ENCODE peak calls at places on chromosomes 4 and X, in seven cellular contexts. U, O, B, F, C, R and Z are unnamed samples.

GRCh38 chr4:118120120-118120760 is 86.0 kb downstream of the NDST3 start:
- DNase-seq in U (no peak), O (no peak), B (no peak), F (no peak), C (no peak), R (no peak), Z (no peak)

GRCh38 chr4:127631420-127631819 is 1.3 kb upstream of the INTU start:
- DNase-seq in U (no peak), O (no peak), B (no peak), F (no peak), C (no peak), R (no peak), Z (no peak)

GRCh38 chr4:65482410-65482809 is 187.9 kb downstream of the EPHA5 start:
- DNase-seq in U (no peak), O (no peak), B (no peak), F (no peak), C (no peak), R (no peak), Z (no peak)

GRCh38 chrX:150869450-150869849 is 29.0 kb downstream of the CD99L2 start:
- DNase-seq in U (no peak), O (no peak), B (no peak), F (no peak), C (no peak), R (no peak), Z (no peak)

GRCh38 chr4:86359944-86360478 is at the start of gene MAPK10:
- DNase-seq in U (peak; percentile 2), O (peak; percentile 97), B (peak; percentile 90), F (peak; percentile 89), C (no peak), R (peak; percentile 76), Z (peak; percentile 31)

GRCh38 chrX:116462843-116463242 is at the start of gene CT83:
- DNase-seq in U (no peak), O (no peak), B (no peak), F (no peak), C (no peak), R (no peak), Z (no peak)

GRCh38 chrX:17588303-17588702 is 149.0 kb upstream of the SCML1 start:
- DNase-seq in U (no peak), O (no peak), B (no peak), F (no peak), C (no peak), R (no peak), Z (no peak)

GRCh38 chr4:76984127-76984526 is 34.6 kb downstream of the SEPTIN11 start:
- DNase-seq in U (no peak), O (peak; percentile 28), B (no peak), F (no peak), C (peak; percentile 24), R (peak; percentile 39), Z (no peak)

GRCh38 chrX:16511776-16512400 is 138.1 kb upstream of the S100G start:
- DNase-seq in U (no peak), O (no peak), B (no peak), F (no peak), C (no peak), R (no peak), Z (no peak)

GRCh38 chrX:572490-573124 is 58.0 kb upstream of the SHOX start:
- DNase-seq in U (no peak), O (no peak), B (no peak), F (peak; percentile 2), C (no peak), R (no peak), Z (no peak)

GRCh38 chrX:82764521-82764920 is 743.6 kb upstream of the POU3F4 start:
- DNase-seq in U (no peak), O (no peak), B (no peak), F (no peak), C (no peak), R (no peak), Z (no peak)

GRCh38 chrX:126141014-126141413 is 25.1 kb downstream of the DCAF12L2 start:
- DNase-seq in U (no peak), O (no peak), B (no peak), F (no peak), C (no peak), R (no peak), Z (no peak)

GRCh38 chrX:72306085-72306801 is 529 bp upstream of the CITED1 start:
- DNase-seq in U (no peak), O (no peak), B (no peak), F (no peak), C (peak; percentile 46), R (peak; percentile 75), Z (peak; percentile 78)

GRCh38 chr4:138236035-138236434 is 6.1 kb downstream of the SLC7A11 start:
- DNase-seq in U (no peak), O (no peak), B (no peak), F (no peak), C (no peak), R (no peak), Z (no peak)

GRCh38 chrX:134792077-134792476 is 133.8 kb upstream of the PLAC1 start:
- DNase-seq in U (no peak), O (no peak), B (no peak), F (no peak), C (no peak), R (no peak), Z (no peak)

GRCh38 chrX:129983575-129984131 is 1.2 kb downstream of the BCORL1 start:
- DNase-seq in U (no peak), O (peak; percentile 17), B (no peak), F (no peak), C (no peak), R (peak; percentile 80), Z (peak; percentile 89)

GRCh38 chrX:102684772-102685520 is 27.3 kb upstream of the GPRASP2 start:
- DNase-seq in U (no peak), O (no peak), B (no peak), F (no peak), C (no peak), R (no peak), Z (no peak)

GRCh38 chr4:2182981-2183380 is 58.9 kb downstream of the HAUS3 start:
- DNase-seq in U (no peak), O (no peak), B (no peak), F (no peak), C (no peak), R (no peak), Z (peak; percentile 36)

GRCh38 chrX:46573896-46574336 is 351 bp downstream of the CHST7 start:
- DNase-seq in U (peak; percentile 34), O (peak; percentile 80), B (no peak), F (peak; percentile 62), C (peak; percentile 63), R (peak; percentile 58), Z (peak; percentile 73)

GRCh38 chr4:2591189-2591588 is 54.7 kb downstream of the FAM193A start:
- DNase-seq in U (no peak), O (no peak), B (no peak), F (no peak), C (no peak), R (peak; percentile 54), Z (peak; percentile 32)

GRCh38 chr4:188986271-188986689 is 847.0 kb downstream of the TRIML1 start:
- DNase-seq in U (no peak), O (no peak), B (no peak), F (peak; percentile 53), C (no peak), R (no peak), Z (peak; percentile 65)

GRCh38 chr4:5746829-5747745 is 36.1 kb downstream of the EVC start:
- DNase-seq in U (no peak), O (no peak), B (no peak), F (no peak), C (no peak), R (no peak), Z (no peak)

GRCh38 chr4:158051401-158052235 is 121.2 kb downstream of the GASK1B start:
- DNase-seq in U (no peak), O (no peak), B (no peak), F (no peak), C (no peak), R (no peak), Z (peak; percentile 79)

GRCh38 chrX:5730561-5730960 is 498.1 kb downstream of the NLGN4X start:
- DNase-seq in U (no peak), O (no peak), B (no peak), F (no peak), C (no peak), R (no peak), Z (no peak)

GRCh38 chr4:78311306-78311705 is 240.3 kb upstream of the ANXA3 start:
- DNase-seq in U (no peak), O (no peak), B (no peak), F (no peak), C (no peak), R (no peak), Z (no peak)

GRCh38 chr4:94400191-94400590 is 51.6 kb upstream of the PDLIM5 start:
- DNase-seq in U (no peak), O (no peak), B (no peak), F (no peak), C (no peak), R (no peak), Z (no peak)

GRCh38 chr4:143085224-143085623 is 99.5 kb upstream of the USP38 start:
- DNase-seq in U (no peak), O (no peak), B (no peak), F (no peak), C (no peak), R (no peak), Z (no peak)

GRCh38 chr4:88897180-88897579 is 159.8 kb downstream of the FAM13A start:
- DNase-seq in U (no peak), O (no peak), B (no peak), F (no peak), C (no peak), R (no peak), Z (no peak)

GRCh38 chr4:106816501-106816900 is 219.6 kb downstream of the DKK2 start:
- DNase-seq in U (no peak), O (no peak), B (no peak), F (no peak), C (no peak), R (no peak), Z (peak; percentile 5)

GRCh38 chrX:17592117-17592516 is 145.2 kb upstream of the SCML1 start:
- DNase-seq in U (no peak), O (no peak), B (no peak), F (no peak), C (no peak), R (no peak), Z (no peak)

GRCh38 chr4:1243451-1244080 is 5.4 kb downstream of the CTBP1 start:
- DNase-seq in U (no peak), O (no peak), B (no peak), F (no peak), C (no peak), R (peak; percentile 30), Z (peak; percentile 89)